ENCODE peak calls at places on chromosomes 7 and 10, in six cellular contexts. W is heart left ventricle; Y is ovary; Q is HCT116; D is prostate gland; V is CD8-positive, alpha-beta T cell. X is an unnamed sample.

GRCh38 chr10:120387326-120387725 is 69.7 kb upstream of the PLPP4 start:
- DNase-seq in Y (no peak), W (no peak), V (no peak), Q (no peak), D (no peak), X (no peak)

GRCh38 chr10:70145166-70145665 is 1.3 kb downstream of the TYSND1 start:
- DNase-seq in W (peak; percentile 34), V (no peak), Y (peak; percentile 56), Q (no peak), D (no peak), X (no peak)

GRCh38 chr7:21429021-21429420 is 1.1 kb downstream of the SP4 start:
- DNase-seq in V (no peak), W (no peak), Q (no peak), Y (no peak), D (no peak), X (no peak)

GRCh38 chr10:14884082-14884481 is 5.4 kb downstream of the SUV39H2 start:
- DNase-seq in W (no peak), D (no peak), Y (no peak), V (no peak), Q (no peak), X (no peak)

GRCh38 chr7:36285276-36285675 is 104.4 kb upstream of the ANLN start:
- DNase-seq in Y (peak; percentile 59), V (no peak), Q (no peak), W (no peak), D (no peak), X (no peak)

GRCh38 chr10:28788252-28788651 is 110.9 kb downstream of the BAMBI start:
- DNase-seq in W (no peak), Q (no peak), V (no peak), Y (no peak), D (no peak), X (no peak)

GRCh38 chr10:78457804-78458483 is 424.3 kb downstream of the RPS24 start:
- DNase-seq in D (no peak), W (no peak), Q (no peak), Y (no peak), V (no peak), X (no peak)

GRCh38 chr7:85405016-85405415 is 218.2 kb upstream of the SEMA3D start:
- DNase-seq in W (no peak), Q (no peak), D (no peak), Y (no peak), V (no peak), X (no peak)

GRCh38 chr7:77338260-77338659 is 77.9 kb downstream of the GSAP start:
- DNase-seq in D (no peak), V (no peak), W (no peak), Q (no peak), Y (no peak), X (no peak)

GRCh38 chr7:16015981-16016380 is 329.5 kb upstream of the MEOX2 start:
- DNase-seq in W (no peak), Q (no peak), D (no peak), Y (no peak), V (no peak), X (no peak)

GRCh38 chr7:154698726-154699291 is 304.1 kb downstream of the PAXIP1 start:
- DNase-seq in V (no peak), W (no peak), D (no peak), Q (no peak), Y (no peak), X (no peak)

GRCh38 chr7:87599336-87599735 is 1.3 kb downstream of the ABCB1 start:
- DNase-seq in V (peak; percentile 52), D (no peak), W (no peak), Y (no peak), Q (no peak), X (no peak)

GRCh38 chr7:149253665-149254064 is 8.3 kb upstream of the ZNF783 start:
- DNase-seq in Y (no peak), W (no peak), D (no peak), Q (no peak), V (no peak), X (no peak)

GRCh38 chr7:117669818-117670217 is 190.0 kb downstream of the CFTR start:
- DNase-seq in D (no peak), Q (no peak), Y (no peak), W (no peak), V (no peak), X (no peak)

GRCh38 chr7:75983471-75984129 is 10.8 kb downstream of the TMEM120A start:
- DNase-seq in Q (no peak), Y (peak; percentile 34), W (no peak), V (no peak), D (no peak), X (no peak)

GRCh38 chr7:31687024-31687423 is at the start of gene PPP1R17:
- DNase-seq in W (peak; percentile 25), Y (no peak), D (no peak), Q (no peak), V (no peak), X (no peak)

GRCh38 chr10:80612261-80612660 is 74.6 kb downstream of the SH2D4B start:
- DNase-seq in Q (no peak), W (no peak), V (no peak), Y (no peak), D (peak; percentile 77), X (no peak)

GRCh38 chr7:70893422-70893821 is 238.5 kb upstream of the GALNT17 start:
- DNase-seq in Y (no peak), V (no peak), D (no peak), Q (no peak), W (no peak), X (no peak)

GRCh38 chr10:62437696-62438095 is 63.5 kb downstream of the ZNF365 start:
- DNase-seq in V (peak; percentile 20), Y (no peak), Q (peak; percentile 53), D (peak; percentile 22), W (no peak), X (no peak)

GRCh38 chr10:75076387-75076786 is 35.1 kb upstream of the SAMD8 start:
- DNase-seq in W (no peak), V (no peak), D (no peak), Y (no peak), Q (no peak), X (no peak)

GRCh38 chr10:8034666-8035640 is 19.5 kb upstream of the GATA3 start:
- DNase-seq in Q (no peak), V (no peak), D (no peak), Y (no peak), W (no peak), X (no peak)

GRCh38 chr7:143375298-143376034 is 5.7 kb upstream of the ZYX start:
- DNase-seq in Q (no peak), Y (no peak), W (no peak), D (no peak), V (peak; percentile 57), X (no peak)

GRCh38 chr7:64636386-64636785 is 29.5 kb upstream of the ZNF107 start:
- DNase-seq in Q (no peak), Y (no peak), W (no peak), D (no peak), V (peak; percentile 14), X (no peak)

GRCh38 chr10:35306852-35307251 is 29.5 kb upstream of the CCNY start:
- DNase-seq in W (no peak), Q (no peak), V (no peak), Y (no peak), D (peak; percentile 29), X (peak; percentile 45)

GRCh38 chr10:107409517-107409916 is 245.0 kb upstream of the SORCS1 start:
- DNase-seq in D (no peak), Y (no peak), V (no peak), Q (no peak), W (no peak), X (no peak)

GRCh38 chr10:130137659-130138478 is 1.7 kb downstream of the GLRX3 start:
- DNase-seq in Y (no peak), W (no peak), Q (no peak), D (no peak), V (no peak), X (no peak)
- H3K27ac ChIP-seq in Y (no peak overlapping the region), W (no peak overlapping the region), Q (peak overlapping the region; percentile 56), D (no peak overlapping the region), V (no peak overlapping the region), X (peak overlapping the region; percentile 30)

GRCh38 chr7:45987521-45988290 is 66.6 kb upstream of the IGFBP3 start:
- DNase-seq in Q (no peak), Y (no peak), D (no peak), V (no peak), W (no peak), X (no peak)
- TF ChIP-seq CTCF in Q (no peak), Y (no peak), D (no peak), V (no peak), W (no peak), X (no peak)

GRCh38 chr10:125409756-125410155 is 249.4 kb upstream of the CTBP2 start:
- DNase-seq in Q (no peak), V (no peak), D (no peak), W (no peak), Y (no peak), X (no peak)
- H3K27me3 ChIP-seq in Q (no peaks in the 10 kb centered on the region), V (peaks cover 3% of the 10 kb centered on the region), D (no peaks in the 10 kb centered on the region), W (no peaks in the 10 kb centered on the region), Y (no peaks in the 10 kb centered on the region), X (no peaks in the 10 kb centered on the region)

DNA sequence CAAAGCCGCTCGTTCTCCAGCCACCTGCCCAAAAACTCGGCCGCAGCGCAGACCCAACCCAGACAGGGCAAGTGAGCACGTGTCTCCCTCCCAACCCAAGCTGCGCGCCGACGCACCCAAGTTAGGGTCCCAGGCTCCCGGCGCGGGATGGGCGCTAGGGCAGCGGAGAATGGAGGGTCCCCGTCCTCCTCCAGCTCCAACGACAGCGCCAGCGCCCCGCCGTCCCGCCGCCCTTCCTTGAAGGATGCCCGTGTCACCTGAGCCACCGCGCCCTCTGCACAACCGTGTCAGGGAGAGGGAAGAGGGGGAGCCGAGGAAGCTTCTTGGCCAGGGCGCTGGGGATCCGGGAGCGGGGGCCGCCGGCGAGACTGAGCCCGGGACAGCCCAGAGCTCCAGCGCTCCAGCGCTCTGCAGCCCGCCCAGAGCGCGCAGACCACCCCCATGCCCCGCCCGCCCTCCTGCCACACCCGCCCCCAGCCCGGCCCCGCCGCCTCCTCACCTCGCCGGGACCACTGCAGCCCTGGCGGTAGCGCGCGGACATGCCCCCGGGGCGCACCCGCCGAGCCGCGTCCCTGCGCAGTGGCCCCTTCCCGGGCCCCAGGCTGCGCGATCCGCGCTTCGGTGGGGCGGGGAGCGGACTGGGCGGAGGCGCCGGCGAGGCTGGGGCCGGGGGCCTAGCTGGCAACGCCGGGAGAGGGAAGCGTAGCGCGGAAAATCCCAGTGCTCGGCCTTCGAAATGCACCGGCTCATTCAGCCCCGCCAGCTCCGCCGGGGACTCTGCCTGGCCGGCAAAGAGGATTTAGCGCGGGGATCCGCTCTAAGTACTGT is at the start of gene SLC16A12:
- DNase-seq in D (no peak), V (no peak), W (peak; percentile 40), Q (no peak), Y (peak; percentile 32), X (no peak)
- H3K27ac ChIP-seq in D (no peak within 1 kb of the TSS), V (no peak within 1 kb of the TSS), W (peak within 1 kb of the TSS; percentile 41), Q (no peak within 1 kb of the TSS), Y (no peak within 1 kb of the TSS), X (no peak within 1 kb of the TSS)

GRCh38 chr10:132457328-132458070 is 60.5 kb downstream of the PWWP2B start:
- DNase-seq in D (no peak), Y (no peak), W (no peak), V (peak; percentile 31), Q (no peak), X (no peak)
- TF ChIP-seq CTCF in D (no peak), Y (no peak), W (no peak), V (no peak), Q (peak; percentile 57), X (no peak)

GRCh38 chr7:277228-277627 is 12.7 kb upstream of the FOXL3 start:
- DNase-seq in W (no peak), Q (no peak), D (no peak), V (no peak), Y (no peak), X (no peak)
- H3K27me3 ChIP-seq in W (no peaks in the 10 kb centered on the region), Q (no peaks in the 10 kb centered on the region), D (no peaks in the 10 kb centered on the region), V (no peaks in the 10 kb centered on the region), Y (no peaks in the 10 kb centered on the region), X (no peaks in the 10 kb centered on the region)